ENCODE peak calls at places on chromosomes 16 and 17, in eight cellular contexts. One of them, this sample, is unnamed.
A peak's percentile ranks its signal among the peaks of the same experiment; 100 is the strongest.

GRCh38 chr17:50928662-50929061 is 62.5 kb upstream of the TOB1 start:
- DNase-seq in astrocyte of the cerebellum: no peak
- DNase-seq in progenitor cell of endocrine pancreas: no peak
- DNase-seq in stimulated activated CD4-positive, alpha-beta T cell treated with anti-CD3 and anti-CD28 coated beads, TNF-alpha, amount 100 ng/mL, for 48 hours: no peak
- DNase-seq in uterus: no peak
- DNase-seq in ELF-1: no peak
- DNase-seq in RCC 7860: no peak
- DNase-seq in RWPE2: no peak
- DNase-seq in this sample: no peak

GRCh38 chr17:79965806-79966205 is 69.9 kb downstream of the TBC1D16 start:
- DNase-seq in RCC 7860: no peak
- DNase-seq in astrocyte of the cerebellum: no peak
- DNase-seq in progenitor cell of endocrine pancreas: no peak
- DNase-seq in ELF-1: no peak
- DNase-seq in uterus: peak; percentile 8
- DNase-seq in stimulated activated CD4-positive, alpha-beta T cell treated with anti-CD3 and anti-CD28 coated beads, TNF-alpha, amount 100 ng/mL, for 48 hours: no peak
- DNase-seq in RWPE2: peak; percentile 23
- DNase-seq in this sample: no peak

GRCh38 chr16:77739493-77739892 is 17.2 kb downstream of the NUDT7 start:
- DNase-seq in ELF-1: no peak
- DNase-seq in RCC 7860: no peak
- DNase-seq in astrocyte of the cerebellum: no peak
- DNase-seq in stimulated activated CD4-positive, alpha-beta T cell treated with anti-CD3 and anti-CD28 coated beads, TNF-alpha, amount 100 ng/mL, for 48 hours: no peak
- DNase-seq in uterus: no peak
- DNase-seq in progenitor cell of endocrine pancreas: no peak
- DNase-seq in RWPE2: no peak
- DNase-seq in this sample: no peak

GRCh38 chr16:64892843-64893242 is 229.0 kb downstream of the CDH11 start:
- DNase-seq in ELF-1: no peak
- DNase-seq in progenitor cell of endocrine pancreas: no peak
- DNase-seq in uterus: no peak
- DNase-seq in RWPE2: no peak
- DNase-seq in stimulated activated CD4-positive, alpha-beta T cell treated with anti-CD3 and anti-CD28 coated beads, TNF-alpha, amount 100 ng/mL, for 48 hours: no peak
- DNase-seq in RCC 7860: no peak
- DNase-seq in astrocyte of the cerebellum: peak; percentile 91
- DNase-seq in this sample: no peak

GRCh38 chr17:51298508-51299371 is 38.4 kb downstream of the UTP18 start:
- DNase-seq in RCC 7860: peak; percentile 33
- DNase-seq in uterus: no peak
- DNase-seq in RWPE2: no peak
- DNase-seq in progenitor cell of endocrine pancreas: no peak
- DNase-seq in ELF-1: peak; percentile 5
- DNase-seq in astrocyte of the cerebellum: peak; percentile 39
- DNase-seq in stimulated activated CD4-positive, alpha-beta T cell treated with anti-CD3 and anti-CD28 coated beads, TNF-alpha, amount 100 ng/mL, for 48 hours: no peak
- DNase-seq in this sample: peak; percentile 75

GRCh38 chr16:27235938-27236245 is 32.6 kb downstream of the KDM8 start:
- DNase-seq in progenitor cell of endocrine pancreas: no peak
- DNase-seq in astrocyte of the cerebellum: no peak
- DNase-seq in uterus: no peak
- DNase-seq in stimulated activated CD4-positive, alpha-beta T cell treated with anti-CD3 and anti-CD28 coated beads, TNF-alpha, amount 100 ng/mL, for 48 hours: no peak
- DNase-seq in ELF-1: no peak
- DNase-seq in RWPE2: peak; percentile 52
- DNase-seq in RCC 7860: no peak
- DNase-seq in this sample: no peak

GRCh38 chr16:3431779-3432219 is 11.5 kb downstream of the ZNF597 start:
- DNase-seq in uterus: peak; percentile 37
- DNase-seq in RCC 7860: no peak
- DNase-seq in stimulated activated CD4-positive, alpha-beta T cell treated with anti-CD3 and anti-CD28 coated beads, TNF-alpha, amount 100 ng/mL, for 48 hours: peak; percentile 32
- DNase-seq in ELF-1: peak; percentile 81
- DNase-seq in progenitor cell of endocrine pancreas: no peak
- DNase-seq in astrocyte of the cerebellum: no peak
- DNase-seq in RWPE2: no peak
- DNase-seq in this sample: no peak

GRCh38 chr16:77812856-77813523 is 24.6 kb downstream of the VAT1L start:
- DNase-seq in uterus: no peak
- DNase-seq in RCC 7860: no peak
- DNase-seq in stimulated activated CD4-positive, alpha-beta T cell treated with anti-CD3 and anti-CD28 coated beads, TNF-alpha, amount 100 ng/mL, for 48 hours: no peak
- DNase-seq in ELF-1: no peak
- DNase-seq in progenitor cell of endocrine pancreas: no peak
- DNase-seq in RWPE2: no peak
- DNase-seq in astrocyte of the cerebellum: no peak
- DNase-seq in this sample: no peak

GRCh38 chr16:73190688-73191087 is 142.8 kb upstream of the ZFHX3 start:
- DNase-seq in progenitor cell of endocrine pancreas: no peak
- DNase-seq in uterus: no peak
- DNase-seq in astrocyte of the cerebellum: no peak
- DNase-seq in ELF-1: no peak
- DNase-seq in RWPE2: no peak
- DNase-seq in RCC 7860: no peak
- DNase-seq in stimulated activated CD4-positive, alpha-beta T cell treated with anti-CD3 and anti-CD28 coated beads, TNF-alpha, amount 100 ng/mL, for 48 hours: no peak
- DNase-seq in this sample: no peak

GRCh38 chr16:24291932-24292331 is 35.8 kb downstream of the CACNG3 start:
- DNase-seq in RCC 7860: no peak
- DNase-seq in RWPE2: no peak
- DNase-seq in astrocyte of the cerebellum: no peak
- DNase-seq in stimulated activated CD4-positive, alpha-beta T cell treated with anti-CD3 and anti-CD28 coated beads, TNF-alpha, amount 100 ng/mL, for 48 hours: no peak
- DNase-seq in ELF-1: no peak
- DNase-seq in progenitor cell of endocrine pancreas: no peak
- DNase-seq in uterus: no peak
- DNase-seq in this sample: no peak

GRCh38 chr17:7346761-7347614 is 5.0 kb upstream of the KCTD11 start:
- DNase-seq in progenitor cell of endocrine pancreas: no peak
- DNase-seq in RWPE2: no peak
- DNase-seq in astrocyte of the cerebellum: no peak
- DNase-seq in uterus: no peak
- DNase-seq in stimulated activated CD4-positive, alpha-beta T cell treated with anti-CD3 and anti-CD28 coated beads, TNF-alpha, amount 100 ng/mL, for 48 hours: no peak
- DNase-seq in ELF-1: no peak
- DNase-seq in RCC 7860: no peak
- DNase-seq in this sample: no peak

GRCh38 chr16:65327346-65327745 is 205.5 kb upstream of the CDH11 start:
- DNase-seq in RWPE2: no peak
- DNase-seq in progenitor cell of endocrine pancreas: no peak
- DNase-seq in ELF-1: no peak
- DNase-seq in uterus: no peak
- DNase-seq in RCC 7860: no peak
- DNase-seq in stimulated activated CD4-positive, alpha-beta T cell treated with anti-CD3 and anti-CD28 coated beads, TNF-alpha, amount 100 ng/mL, for 48 hours: no peak
- DNase-seq in astrocyte of the cerebellum: no peak
- DNase-seq in this sample: no peak

GRCh38 chr17:4950075-4950756 is 703 bp upstream of the ENO3 start:
- DNase-seq in uterus: peak; percentile 65
- DNase-seq in ELF-1: peak; percentile 72
- DNase-seq in progenitor cell of endocrine pancreas: no peak
- DNase-seq in stimulated activated CD4-positive, alpha-beta T cell treated with anti-CD3 and anti-CD28 coated beads, TNF-alpha, amount 100 ng/mL, for 48 hours: no peak
- DNase-seq in astrocyte of the cerebellum: no peak
- DNase-seq in RCC 7860: no peak
- DNase-seq in RWPE2: no peak
- DNase-seq in this sample: peak; percentile 71

GRCh38 chr17:80526116-80526910 is 18.3 kb upstream of the RPTOR start:
- DNase-seq in stimulated activated CD4-positive, alpha-beta T cell treated with anti-CD3 and anti-CD28 coated beads, TNF-alpha, amount 100 ng/mL, for 48 hours: no peak
- DNase-seq in RCC 7860: no peak
- DNase-seq in ELF-1: peak; percentile 32
- DNase-seq in RWPE2: no peak
- DNase-seq in uterus: no peak
- DNase-seq in progenitor cell of endocrine pancreas: no peak
- DNase-seq in astrocyte of the cerebellum: no peak
- DNase-seq in this sample: peak; percentile 16

GRCh38 chr16:7025616-7026190 is 306.9 kb upstream of the RBFOX1 start:
- DNase-seq in RCC 7860: peak; percentile 34
- DNase-seq in stimulated activated CD4-positive, alpha-beta T cell treated with anti-CD3 and anti-CD28 coated beads, TNF-alpha, amount 100 ng/mL, for 48 hours: peak; percentile 0
- DNase-seq in RWPE2: no peak
- DNase-seq in ELF-1: peak; percentile 94
- DNase-seq in progenitor cell of endocrine pancreas: peak; percentile 84
- DNase-seq in astrocyte of the cerebellum: no peak
- DNase-seq in uterus: peak; percentile 13
- DNase-seq in this sample: peak; percentile 91

GRCh38 chr17:78541488-78542237 is 35.5 kb downstream of the DNAH17 start:
- DNase-seq in uterus: no peak
- DNase-seq in ELF-1: no peak
- DNase-seq in RCC 7860: peak; percentile 76
- DNase-seq in stimulated activated CD4-positive, alpha-beta T cell treated with anti-CD3 and anti-CD28 coated beads, TNF-alpha, amount 100 ng/mL, for 48 hours: no peak
- DNase-seq in RWPE2: peak; percentile 67
- DNase-seq in astrocyte of the cerebellum: no peak
- DNase-seq in progenitor cell of endocrine pancreas: no peak
- DNase-seq in this sample: peak; percentile 24

GRCh38 chr17:81536299-81537290 is 8.4 kb downstream of the FSCN2 start:
- DNase-seq in RWPE2: no peak
- DNase-seq in progenitor cell of endocrine pancreas: no peak
- DNase-seq in RCC 7860: no peak
- DNase-seq in ELF-1: peak; percentile 35
- DNase-seq in stimulated activated CD4-positive, alpha-beta T cell treated with anti-CD3 and anti-CD28 coated beads, TNF-alpha, amount 100 ng/mL, for 48 hours: no peak
- DNase-seq in astrocyte of the cerebellum: no peak
- DNase-seq in uterus: no peak
- DNase-seq in this sample: no peak

GRCh38 chr17:7652659-7653343 is 2.1 kb downstream of the ATP1B2 start:
- DNase-seq in uterus: no peak
- DNase-seq in RCC 7860: no peak
- DNase-seq in progenitor cell of endocrine pancreas: no peak
- DNase-seq in stimulated activated CD4-positive, alpha-beta T cell treated with anti-CD3 and anti-CD28 coated beads, TNF-alpha, amount 100 ng/mL, for 48 hours: no peak
- DNase-seq in astrocyte of the cerebellum: no peak
- DNase-seq in RWPE2: no peak
- DNase-seq in ELF-1: no peak
- DNase-seq in this sample: no peak

GRCh38 chr17:82105882-82106696 is 8.1 kb upstream of the FASN start:
- DNase-seq in ELF-1: peak; percentile 97
- DNase-seq in progenitor cell of endocrine pancreas: peak; percentile 45
- DNase-seq in astrocyte of the cerebellum: no peak
- DNase-seq in stimulated activated CD4-positive, alpha-beta T cell treated with anti-CD3 and anti-CD28 coated beads, TNF-alpha, amount 100 ng/mL, for 48 hours: peak; percentile 37
- DNase-seq in uterus: peak; percentile 25
- DNase-seq in RCC 7860: peak; percentile 19
- DNase-seq in RWPE2: no peak
- DNase-seq in this sample: peak; percentile 95

GRCh38 chr16:61277849-61278248 is 758.4 kb downstream of the CDH8 start:
- DNase-seq in RCC 7860: no peak
- DNase-seq in stimulated activated CD4-positive, alpha-beta T cell treated with anti-CD3 and anti-CD28 coated beads, TNF-alpha, amount 100 ng/mL, for 48 hours: no peak
- DNase-seq in astrocyte of the cerebellum: no peak
- DNase-seq in progenitor cell of endocrine pancreas: no peak
- DNase-seq in ELF-1: no peak
- DNase-seq in RWPE2: no peak
- DNase-seq in uterus: no peak
- DNase-seq in this sample: no peak

GRCh38 chr16:81730090-81731051 is 48.7 kb upstream of the PLCG2 start:
- DNase-seq in astrocyte of the cerebellum: peak; percentile 54
- DNase-seq in RCC 7860: peak; percentile 67
- DNase-seq in RWPE2: no peak
- DNase-seq in progenitor cell of endocrine pancreas: peak; percentile 93
- DNase-seq in ELF-1: peak; percentile 100
- DNase-seq in stimulated activated CD4-positive, alpha-beta T cell treated with anti-CD3 and anti-CD28 coated beads, TNF-alpha, amount 100 ng/mL, for 48 hours: peak; percentile 19
- DNase-seq in uterus: peak; percentile 85
- DNase-seq in this sample: peak; percentile 99

GRCh38 chr17:65514541-65514940 is 46.9 kb downstream of the AXIN2 start:
- DNase-seq in ELF-1: no peak
- DNase-seq in RCC 7860: peak; percentile 40
- DNase-seq in astrocyte of the cerebellum: no peak
- DNase-seq in uterus: no peak
- DNase-seq in RWPE2: peak; percentile 13
- DNase-seq in progenitor cell of endocrine pancreas: no peak
- DNase-seq in stimulated activated CD4-positive, alpha-beta T cell treated with anti-CD3 and anti-CD28 coated beads, TNF-alpha, amount 100 ng/mL, for 48 hours: no peak
- DNase-seq in this sample: no peak

GRCh38 chr16:88045820-88046303 is 94.6 kb downstream of the BANP start:
- DNase-seq in progenitor cell of endocrine pancreas: no peak
- DNase-seq in stimulated activated CD4-positive, alpha-beta T cell treated with anti-CD3 and anti-CD28 coated beads, TNF-alpha, amount 100 ng/mL, for 48 hours: no peak
- DNase-seq in uterus: no peak
- DNase-seq in RCC 7860: no peak
- DNase-seq in ELF-1: no peak
- DNase-seq in astrocyte of the cerebellum: no peak
- DNase-seq in RWPE2: no peak
- DNase-seq in this sample: no peak

GRCh38 chr17:50318551-50319310 is 27.2 kb upstream of the XYLT2 start:
- DNase-seq in ELF-1: peak; percentile 80
- DNase-seq in uterus: no peak
- DNase-seq in astrocyte of the cerebellum: no peak
- DNase-seq in RWPE2: no peak
- DNase-seq in RCC 7860: no peak
- DNase-seq in progenitor cell of endocrine pancreas: no peak
- DNase-seq in stimulated activated CD4-positive, alpha-beta T cell treated with anti-CD3 and anti-CD28 coated beads, TNF-alpha, amount 100 ng/mL, for 48 hours: no peak
- DNase-seq in this sample: no peak